ENCODE peak calls at places on chromosomes 6 and 20, in six cellular contexts. G is cardiac muscle cell, S is brain microvascular endothelial cell, X is adrenal gland, H is neural progenitor cell, T is tibial artery. L is an unnamed sample.

GRCh38 chr6:144895890-144896289 is 610.8 kb downstream of the UTRN start:
- DNase-seq in G (no peak), S (no peak), X (no peak), H (no peak), T (no peak), L (no peak)

GRCh38 chr20:25178563-25179438 is 16.7 kb upstream of the ENTPD6 start:
- DNase-seq in G (peak), S (peak), X (no peak), H (peak), T (peak), L (peak)

GRCh38 chr6:32436995-32437836 is 2.5 kb upstream of the HLA-DRA start:
- DNase-seq in G (no peak), S (no peak), X (no peak), H (no peak), T (no peak), L (no peak)

GRCh38 chr6:63418741-63419140 is 99.0 kb upstream of the LGSN start:
- DNase-seq in G (no peak), S (no peak), X (no peak), H (peak), T (no peak), L (no peak)

GRCh38 chr6:157787080-157787479 is 36.0 kb upstream of the SNX9 start:
- DNase-seq in G (no peak), S (no peak), X (no peak), H (no peak), T (no peak), L (no peak)

GRCh38 chr6:27544612-27545260 is 71.8 kb upstream of the ZNF184 start:
- DNase-seq in G (no peak), S (peak), X (no peak), H (peak), T (no peak), L (no peak)

GRCh38 chr6:42260972-42261371 is 43.3 kb upstream of the MRPS10 start:
- DNase-seq in G (peak), S (no peak), X (no peak), H (peak), T (no peak), L (no peak)

GRCh38 chr6:27545271-27546046 is 72.6 kb upstream of the ZNF184 start:
- DNase-seq in G (peak), S (peak), X (no peak), H (peak), T (no peak), L (peak)

GRCh38 chr6:12339022-12339421 is 48.9 kb downstream of the EDN1 start:
- DNase-seq in G (no peak), S (no peak), X (no peak), H (no peak), T (no peak), L (no peak)

GRCh38 chr20:58544301-58544700 is 29.1 kb upstream of the APCDD1L start:
- DNase-seq in G (no peak), S (no peak), X (no peak), H (peak), T (no peak), L (no peak)

GRCh38 chr6:147506704-147507114 is 1.8 kb upstream of the SAMD5 start:
- DNase-seq in G (peak), S (peak), X (peak), H (peak), T (peak), L (peak)

GRCh38 chr20:37796733-37797132 is 102.9 kb downstream of the CTNNBL1 start:
- DNase-seq in G (no peak), S (no peak), X (no peak), H (no peak), T (no peak), L (no peak)

GRCh38 chr6:108501559-108501958 is 59.2 kb upstream of the FOXO3 start:
- DNase-seq in G (no peak), S (peak), X (no peak), H (no peak), T (no peak), L (peak)

GRCh38 chr6:163001341-163001740 is 273.6 kb downstream of the PACRG start:
- DNase-seq in G (no peak), S (no peak), X (no peak), H (no peak), T (no peak), L (peak)

GRCh38 chr6:10505529-10505928 is 15.6 kb upstream of the GCNT2 start:
- DNase-seq in G (no peak), S (no peak), X (no peak), H (no peak), T (no peak), L (no peak)

GRCh38 chr6:42899871-42900270 is 16.0 kb upstream of the PTCRA start:
- DNase-seq in G (no peak), S (no peak), X (no peak), H (peak), T (no peak), L (no peak)

GRCh38 chr6:122839477-122839876 is 50.4 kb downstream of the SMPDL3A start:
- DNase-seq in G (peak), S (peak), X (peak), H (peak), T (no peak), L (peak)

GRCh38 chr20:23602699-23603098 is 3.0 kb downstream of the CST9 start:
- DNase-seq in G (no peak), S (no peak), X (no peak), H (no peak), T (no peak), L (no peak)

GRCh38 chr6:113306552-113307145 is 550.5 kb upstream of the MARCKS start:
- DNase-seq in G (peak), S (peak), X (peak), H (peak), T (peak), L (peak)

GRCh38 chr6:3822747-3823445 is 26.3 kb upstream of the FAM50B start:
- DNase-seq in G (no peak), S (no peak), X (no peak), H (no peak), T (no peak), L (peak)

GRCh38 chr6:56628105-56628504 is 14.6 kb downstream of the DST start:
- DNase-seq in G (no peak), S (no peak), X (no peak), H (no peak), T (no peak), L (no peak)

GRCh38 chr6:106729848-106730247 is 100.5 kb downstream of the QRSL1 start:
- DNase-seq in G (no peak), S (no peak), X (no peak), H (no peak), T (no peak), L (no peak)

GRCh38 chr6:100724222-100724621 is 156.9 kb downstream of the ASCC3 start:
- DNase-seq in G (no peak), S (no peak), X (no peak), H (no peak), T (no peak), L (no peak)

GRCh38 chr6:3259491-3259958 is 778 bp downstream of the PSMG4 start:
- DNase-seq in G (peak), S (peak), X (no peak), H (peak), T (no peak), L (peak)

GRCh38 chr20:32455901-32456701 is 98.0 kb downstream of the ASXL1 start:
- DNase-seq in G (no peak), S (no peak), X (no peak), H (no peak), T (no peak), L (no peak)

GRCh38 chr6:18307006-18307405 is 42.7 kb upstream of the DEK start:
- DNase-seq in G (peak), S (peak), X (no peak), H (no peak), T (no peak), L (peak)

GRCh38 chr6:34486106-34486740 is 20.3 kb downstream of the PACSIN1 start:
- DNase-seq in G (no peak), S (no peak), X (no peak), H (no peak), T (no peak), L (no peak)

GRCh38 chr6:8705435-8706020 is 270.2 kb upstream of the SLC35B3 start:
- DNase-seq in G (peak), S (no peak), X (no peak), H (peak), T (no peak), L (no peak)

GRCh38 chr6:149851461-149851860 is 12.7 kb downstream of the LRP11 start:
- DNase-seq in G (no peak), S (peak), X (no peak), H (no peak), T (no peak), L (no peak)

GRCh38 chr20:10984294-10984693 is 310.5 kb upstream of the JAG1 start:
- DNase-seq in G (no peak), S (no peak), X (no peak), H (no peak), T (no peak), L (no peak)

GRCh38 chr20:10986586-10986985 is 312.8 kb upstream of the JAG1 start:
- DNase-seq in G (no peak), S (peak), X (no peak), H (peak), T (no peak), L (no peak)

GRCh38 chr20:10985536-10985935 is 311.7 kb upstream of the JAG1 start:
- DNase-seq in G (no peak), S (peak), X (no peak), H (no peak), T (no peak), L (peak)

GRCh38 chr20:10982692-10983091 is 308.9 kb upstream of the JAG1 start:
- DNase-seq in G (peak), S (peak), X (no peak), H (no peak), T (peak), L (peak)

DNA sequence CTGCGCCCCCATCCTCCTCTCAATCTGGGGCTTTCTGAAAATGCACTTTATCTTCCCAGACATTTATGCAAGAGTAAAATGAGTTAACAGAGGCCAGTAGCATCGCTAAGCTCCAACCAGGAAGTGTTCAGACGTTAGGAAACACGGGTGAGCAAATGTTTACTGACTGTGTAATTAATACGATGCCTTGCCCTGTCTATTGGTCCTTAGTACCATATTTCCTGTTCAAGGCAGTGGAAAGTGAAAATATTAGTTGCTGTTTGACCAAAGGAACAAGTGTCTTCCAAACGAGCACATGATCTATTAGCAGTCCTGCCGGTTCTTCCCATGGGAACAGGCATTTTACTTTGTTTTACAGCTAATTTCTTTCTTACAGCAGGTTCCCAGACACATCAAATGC is 311.1 kb upstream of the JAG1 start:
- DNase-seq in G (no peak), S (no peak), X (no peak), H (no peak), T (no peak), L (no peak)
- H3K27ac ChIP-seq in G (no peak), S (peak), X (no peak), H (no peak), T (peak), L (no peak)

DNA sequence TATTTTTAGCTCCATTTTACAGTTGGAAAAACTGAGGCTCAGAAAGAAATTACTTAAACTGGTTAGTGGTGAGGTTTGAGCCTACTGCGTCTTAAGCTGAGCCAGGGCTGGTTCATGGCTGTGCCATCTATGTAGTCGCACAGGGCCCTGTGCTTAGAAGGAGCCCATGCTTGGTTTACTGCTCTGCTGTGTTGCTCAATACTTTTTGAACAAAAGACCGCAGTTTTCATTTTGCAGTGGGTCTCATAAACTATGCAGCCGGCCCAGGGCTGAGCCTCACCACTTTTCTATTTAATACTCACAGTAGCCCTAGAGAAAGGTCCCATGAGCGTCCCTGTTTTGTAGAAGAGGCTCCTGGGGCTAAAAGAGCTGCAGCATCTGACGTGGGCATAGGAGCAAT is 577 bp downstream of the SIRPB2 start:
- DNase-seq in G (no peak), S (no peak), X (no peak), H (no peak), T (no peak), L (no peak)
- TF ChIP-seq CTCF in G (no peak), S (no peak), X (no peak), H (no peak), T (no peak), L (no peak)

DNA sequence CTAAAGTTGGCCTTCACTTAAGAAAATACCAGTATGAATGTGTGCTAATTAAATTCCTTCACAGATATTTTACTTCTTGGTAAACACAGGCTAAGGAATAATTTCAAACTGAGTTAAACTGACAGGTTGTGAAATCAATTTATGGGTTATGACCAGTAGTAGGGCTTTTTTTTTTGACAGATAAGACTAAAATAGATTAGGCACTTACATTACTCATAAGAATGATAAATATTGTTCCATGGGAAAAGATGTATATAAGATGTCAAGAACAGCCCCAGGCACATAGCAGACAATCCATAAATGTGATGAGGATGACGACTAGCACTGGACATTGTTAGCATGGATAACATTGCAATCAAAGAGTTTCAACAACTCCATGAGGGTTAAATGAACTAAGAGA is 22.9 kb downstream of the NT5E start:
- DNase-seq in G (no peak), S (peak), X (no peak), H (no peak), T (no peak), L (peak)
- H3K27ac ChIP-seq in G (no peak), S (peak), X (no peak), H (no peak), T (peak), L (no peak)

GRCh38 chr6:50087231-50087954 is 37.7 kb upstream of the DEFB112 start:
- DNase-seq in G (no peak), S (peak), X (no peak), H (peak), T (no peak), L (peak)
- TF ChIP-seq CTCF in G (no peak), S (peak), X (no peak), H (peak), T (no peak), L (no peak)

GRCh38 chr20:50141811-50142561 is 11.5 kb downstream of the PEDS1 start:
- DNase-seq in G (no peak), S (no peak), X (no peak), H (no peak), T (no peak), L (no peak)
- H3K27ac ChIP-seq in G (no peak), S (peak), X (no peak), H (no peak), T (peak), L (peak)

GRCh38 chr20:48155231-48155630 is 369.9 kb upstream of the SULF2 start:
- DNase-seq in G (no peak), S (no peak), X (no peak), H (no peak), T (peak), L (no peak)
- TF ChIP-seq CTCF in G (no peak), S (no peak), X (no peak), H (no peak), T (no peak), L (no peak)

GRCh38 chr6:84001119-84001518 is 32.5 kb upstream of the MRAP2 start:
- DNase-seq in G (no peak), S (no peak), X (no peak), H (no peak), T (no peak), L (no peak)
- H3K27ac ChIP-seq in G (no peak), S (no peak), X (no peak), H (no peak), T (no peak), L (no peak)

GRCh38 chr6:137846274-137846673 is 20.8 kb upstream of the TNFAIP3 start:
- DNase-seq in G (no peak), S (no peak), X (no peak), H (no peak), T (no peak), L (no peak)

GRCh38 chr6:137846772-137847313 is 20.2 kb upstream of the TNFAIP3 start:
- DNase-seq in G (no peak), S (no peak), X (peak), H (no peak), T (peak), L (no peak)

GRCh38 chr6:137847748-137848147 is 19.3 kb upstream of the TNFAIP3 start:
- DNase-seq in G (no peak), S (no peak), X (no peak), H (no peak), T (no peak), L (no peak)

GRCh38 chr6:137843206-137843605 is 23.9 kb upstream of the TNFAIP3 start:
- DNase-seq in G (no peak), S (no peak), X (no peak), H (no peak), T (no peak), L (no peak)

DNA sequence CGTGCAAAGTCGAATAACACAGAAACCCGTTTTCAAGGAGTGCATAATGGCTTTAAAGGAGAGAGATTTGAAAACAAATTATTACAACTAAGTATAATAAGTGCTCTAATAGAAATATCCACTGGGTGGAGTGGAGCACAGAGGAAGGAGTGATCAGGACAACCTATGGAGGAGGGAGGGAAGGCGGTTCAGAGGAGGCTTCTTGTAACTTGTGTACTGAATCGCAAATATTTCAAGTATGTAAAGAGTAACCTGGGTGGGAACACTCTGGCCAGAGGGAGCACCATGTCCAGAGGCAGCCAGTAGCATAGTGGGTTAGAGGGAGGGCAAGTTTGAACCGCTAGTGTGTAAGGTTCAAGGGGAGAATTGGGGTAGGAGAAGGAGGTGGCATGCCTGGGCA is 21.6 kb upstream of the TNFAIP3 start:
- DNase-seq in G (no peak), S (no peak), X (no peak), H (no peak), T (no peak), L (no peak)
- TF ChIP-seq CTCF in G (peak), S (peak), X (no peak), H (no peak), T (no peak), L (no peak)

GRCh38 chr20:4957939-4958362 is 43.4 kb downstream of the SLC23A2 start:
- DNase-seq in G (no peak), S (peak), X (no peak), H (no peak), T (no peak), L (no peak)

GRCh38 chr20:4962257-4962855 is 39.0 kb downstream of the SLC23A2 start:
- DNase-seq in G (no peak), S (no peak), X (no peak), H (no peak), T (no peak), L (no peak)

GRCh38 chr20:4957187-4957586 is 44.1 kb downstream of the SLC23A2 start:
- DNase-seq in G (no peak), S (no peak), X (no peak), H (no peak), T (no peak), L (no peak)

GRCh38 chr20:4959582-4959981 is 41.7 kb downstream of the SLC23A2 start:
- DNase-seq in G (no peak), S (peak), X (no peak), H (no peak), T (no peak), L (no peak)

DNA sequence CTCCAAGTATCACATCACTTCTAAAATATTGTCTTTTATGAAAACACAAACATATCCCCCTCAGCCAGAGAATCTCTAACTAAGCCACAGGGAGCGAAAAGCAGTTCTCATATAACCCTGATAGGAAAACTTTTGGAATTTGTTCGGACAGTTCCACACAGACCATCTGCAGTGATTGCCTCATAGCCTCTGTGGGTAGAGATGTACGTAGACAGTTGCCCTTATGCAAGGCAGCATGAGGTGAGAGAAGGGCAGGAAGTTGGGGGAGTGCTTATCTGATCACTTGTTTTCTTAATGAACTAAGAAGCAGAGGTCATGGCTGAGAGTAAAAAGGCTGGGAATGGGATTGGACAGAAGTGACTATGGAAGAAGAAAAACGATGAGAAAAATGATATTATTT is 39.6 kb downstream of the SLC23A2 start:
- DNase-seq in G (no peak), S (peak), X (peak), H (no peak), T (no peak), L (no peak)
- H3K27ac ChIP-seq in G (no peak), S (peak), X (peak), H (no peak), T (no peak), L (no peak)